ENCODE peak calls at places on chromosomes 1 and 21, in nine cellular contexts. H is GM13976, U is stomach, I is cardiac fibroblast, S is natural killer cell, N is A673, P is heart right ventricle, Q is nephron progenitor cell, A is body of pancreas. J is an unnamed sample.

GRCh38 chr1:207298186-207298585 is 23.3 kb upstream of the CD55 start:
- DNase-seq in H (no peak), U (no peak), I (no peak), S (no peak), N (no peak), P (no peak), Q (no peak), A (no peak), J (no peak)

GRCh38 chr1:2876846-2877245 is 75.4 kb upstream of the TTC34 start:
- DNase-seq in H (no peak), U (no peak), I (no peak), S (no peak), N (no peak), P (no peak), Q (no peak), A (no peak), J (no peak)

GRCh38 chr1:45012639-45013278 is 705 bp downstream of the UROD start:
- DNase-seq in H (peak; percentile 41), U (peak; percentile 82), I (peak; percentile 58), S (no peak), N (peak; percentile 49), P (peak; percentile 83), Q (peak; percentile 56), A (peak; percentile 77), J (no peak)

GRCh38 chr1:107081102-107081501 is 24.6 kb downstream of the PRMT6 start:
- DNase-seq in H (no peak), U (no peak), I (no peak), S (no peak), N (no peak), P (no peak), Q (no peak), A (no peak), J (no peak)

GRCh38 chr1:230807029-230807428 is 59.8 kb downstream of the CAPN9 start:
- DNase-seq in H (no peak), U (no peak), I (no peak), S (no peak), N (no peak), P (peak; percentile 81), Q (no peak), A (peak; percentile 64), J (no peak)

GRCh38 chr1:18261891-18262290 is 154.3 kb downstream of the IGSF21 start:
- DNase-seq in H (no peak), U (no peak), I (no peak), S (no peak), N (no peak), P (no peak), Q (no peak), A (no peak), J (no peak)

GRCh38 chr21:16058896-16059295 is 329.1 kb downstream of the USP25 start:
- DNase-seq in H (no peak), U (no peak), I (no peak), S (no peak), N (no peak), P (no peak), Q (no peak), A (no peak), J (no peak)

GRCh38 chr1:202084791-202085681 is 37.7 kb upstream of the GPR37L1 start:
- DNase-seq in H (no peak), U (peak; percentile 62), I (no peak), S (no peak), N (no peak), P (no peak), Q (no peak), A (peak; percentile 49), J (no peak)

GRCh38 chr1:22141948-22142314 is 966 bp downstream of the WNT4 start:
- DNase-seq in H (no peak), U (no peak), I (no peak), S (no peak), N (no peak), P (no peak), Q (peak; percentile 25), A (no peak), J (no peak)

GRCh38 chr1:22143586-22144033 is 713 bp upstream of the WNT4 start:
- DNase-seq in H (no peak), U (peak; percentile 28), I (no peak), S (no peak), N (no peak), P (no peak), Q (no peak), A (no peak), J (no peak)

GRCh38 chr1:22142315-22143064 is 407 bp downstream of the WNT4 start:
- DNase-seq in H (peak; percentile 64), U (peak; percentile 48), I (peak; percentile 29), S (no peak), N (no peak), P (no peak), Q (peak; percentile 54), A (no peak), J (no peak)

GRCh38 chr1:22141493-22141892 is 1.4 kb downstream of the WNT4 start:
- DNase-seq in H (no peak), U (no peak), I (no peak), S (no peak), N (no peak), P (no peak), Q (no peak), A (no peak), J (no peak)

DNA sequence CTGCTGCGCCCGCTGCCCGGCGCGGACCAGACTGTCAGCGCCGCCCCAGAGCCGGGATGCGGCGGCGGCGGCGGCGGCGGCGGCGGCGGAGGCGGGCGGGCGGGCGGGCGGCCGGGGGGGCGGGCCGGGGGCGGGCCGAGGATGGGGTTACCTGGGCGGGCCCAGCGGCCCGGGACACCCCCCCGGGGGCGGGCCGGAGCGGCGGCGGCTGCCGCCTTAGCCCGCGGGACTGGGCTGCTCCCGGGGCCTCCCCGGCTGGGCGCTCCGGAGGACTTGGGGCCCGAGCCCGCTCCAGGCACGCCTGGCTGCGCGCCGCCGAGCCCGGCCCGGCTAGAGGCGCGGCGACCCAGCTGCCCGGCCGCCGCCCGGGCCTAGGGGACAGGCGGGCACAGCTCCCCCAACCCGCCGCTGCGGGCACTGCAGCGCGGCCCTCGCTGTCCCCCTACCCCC is at the start of gene WNT4:
- DNase-seq in H (peak; percentile 88), U (peak; percentile 61), I (peak; percentile 32), S (peak; percentile 32), N (peak; percentile 32), P (no peak), Q (peak; percentile 68), A (peak; percentile 46), J (no peak)
- TF ChIP-seq CTCF in H (no peak), U (peak; percentile 41), I (no peak), S (no peak), N (no peak), P (peak; percentile 6), Q (no peak), A (no peak), J (no peak)

GRCh38 chr1:175866776-175867175 is 123.4 kb upstream of the TNR start:
- DNase-seq in H (no peak), U (no peak), I (no peak), S (no peak), N (no peak), P (no peak), Q (no peak), A (no peak), J (no peak)

GRCh38 chr1:175863291-175864050 is 120.1 kb upstream of the TNR start:
- DNase-seq in H (no peak), U (no peak), I (no peak), S (no peak), N (no peak), P (no peak), Q (no peak), A (no peak), J (no peak)

GRCh38 chr1:175864625-175865024 is 121.2 kb upstream of the TNR start:
- DNase-seq in H (no peak), U (no peak), I (no peak), S (no peak), N (no peak), P (no peak), Q (no peak), A (no peak), J (no peak)

GRCh38 chr1:175864183-175864582 is 120.8 kb upstream of the TNR start:
- DNase-seq in H (no peak), U (no peak), I (no peak), S (no peak), N (no peak), P (no peak), Q (no peak), A (no peak), J (no peak)

DNA sequence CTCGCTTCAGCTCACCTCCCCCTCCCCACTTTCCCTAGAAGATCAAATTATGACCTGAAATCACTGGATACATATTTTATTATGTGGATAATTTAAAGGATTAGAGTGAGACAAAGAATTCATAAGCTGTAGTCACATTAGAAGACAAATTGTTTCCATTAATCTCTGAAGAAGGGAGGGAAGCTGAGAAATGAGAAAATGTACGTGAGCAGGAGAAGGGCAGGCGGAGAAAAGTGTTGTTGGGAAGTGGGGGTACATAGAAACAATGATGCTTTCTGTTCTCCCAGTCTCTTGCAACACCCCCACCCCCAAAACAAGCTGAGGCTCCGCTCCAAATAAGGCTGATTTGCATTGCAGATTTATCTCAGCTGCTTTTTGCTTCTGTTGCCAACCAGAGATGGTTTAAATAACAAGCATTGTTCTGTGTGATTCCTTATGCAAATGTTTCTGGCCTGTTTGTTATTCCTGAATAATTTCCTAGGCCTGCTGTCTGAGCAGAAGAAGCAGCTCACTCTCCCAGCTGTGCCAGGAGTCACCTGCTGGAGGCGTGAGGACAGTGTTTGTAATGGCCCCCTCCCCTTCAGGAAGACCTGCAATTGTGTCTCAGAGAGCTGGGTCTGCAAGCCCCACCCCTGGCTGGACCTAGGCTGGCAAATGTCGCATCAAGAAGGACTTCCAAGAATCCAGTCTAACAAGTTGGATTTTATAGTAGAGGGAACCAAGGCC is 121.8 kb upstream of the TNR start:
- DNase-seq in H (no peak), U (no peak), I (no peak), S (no peak), N (no peak), P (no peak), Q (no peak), A (no peak), J (no peak)
- TF ChIP-seq CTCF in H (no peak), U (no peak), I (no peak), S (no peak), N (no peak), P (no peak), Q (no peak), A (no peak), J (no peak)

DNA sequence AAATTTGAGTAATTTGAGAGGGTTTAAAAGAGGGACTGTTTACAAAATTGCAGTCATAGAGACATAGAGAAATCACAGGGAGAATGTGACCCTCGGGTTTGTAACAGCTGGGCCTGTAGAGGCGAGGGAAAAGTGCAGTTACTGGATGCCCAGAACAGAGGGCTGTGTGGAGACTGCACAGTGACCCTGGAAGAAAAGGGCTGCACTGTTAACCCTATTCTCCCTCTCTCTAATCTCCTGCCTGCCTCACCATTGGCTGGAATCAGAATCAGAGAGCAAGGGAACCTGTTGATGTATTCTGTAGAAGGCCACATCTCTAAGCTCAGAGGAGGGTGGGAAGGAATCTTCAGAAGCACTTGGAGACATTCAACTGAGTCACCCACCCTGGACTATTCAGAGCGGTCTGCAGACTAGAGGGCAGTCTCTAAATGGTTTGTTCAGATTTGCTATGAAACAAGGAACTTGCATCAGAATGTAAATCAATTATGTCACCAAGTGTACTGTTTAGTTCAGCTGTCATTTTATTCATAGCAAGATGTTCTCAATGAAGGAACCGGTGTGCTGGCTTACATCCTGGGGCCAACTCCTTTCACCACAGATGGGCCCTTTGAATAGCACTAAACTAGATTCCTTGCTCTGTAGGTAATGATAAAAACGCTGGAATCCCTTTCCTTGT is 132.2 kb upstream of the HOOK1 start:
- DNase-seq in H (no peak), U (no peak), I (no peak), S (no peak), N (no peak), P (no peak), Q (no peak), A (no peak), J (peak; percentile 62)
- TF ChIP-seq CTCF in H (no peak), U (no peak), I (no peak), S (no peak), N (no peak), P (no peak), Q (no peak), A (no peak), J (no peak)

GRCh38 chr1:115665319-115665718 is 23.5 kb downstream of the VANGL1 start:
- DNase-seq in H (no peak), U (peak; percentile 48), I (no peak), S (no peak), N (no peak), P (no peak), Q (no peak), A (peak; percentile 45), J (no peak)
- TF ChIP-seq CTCF in H (no peak), U (no peak), I (no peak), S (no peak), N (no peak), P (no peak), Q (no peak), A (no peak), J (no peak)